ENCODE peak calls at places on chromosomes 4 and X, in eight cellular contexts. M is lower lobe of right lung, G is adrenal gland, L is AG09309, C is sigmoid colon, D is uterus, N is A673, X is neural progenitor cell. K is an unnamed sample.

GRCh38 chrX:21873063-21873785 is 17.4 kb downstream of the YY2 start:
- DNase-seq in M (no peak), G (no peak), L (no peak), C (no peak), D (no peak), N (no peak), X (no peak), K (no peak)

GRCh38 chr4:106987314-106987713 is 48.8 kb downstream of the DKK2 start:
- DNase-seq in M (no peak), G (no peak), L (no peak), C (no peak), D (no peak), N (peak), X (no peak), K (no peak)

GRCh38 chr4:77636902-77637301 is 31.3 kb downstream of the CXCL13 start:
- DNase-seq in M (no peak), G (no peak), L (peak), C (no peak), D (no peak), N (no peak), X (no peak), K (no peak)

GRCh38 chr4:170259631-170260153 is 169.9 kb upstream of the AADAT start:
- DNase-seq in M (peak), G (peak), L (peak), C (peak), D (peak), N (peak), X (peak), K (peak)

GRCh38 chr4:77797239-77797638 is 21.9 kb downstream of the CNOT6L start:
- DNase-seq in M (no peak), G (no peak), L (no peak), C (no peak), D (no peak), N (no peak), X (no peak), K (no peak)

GRCh38 chrX:54481751-54482150 is 14.3 kb downstream of the FGD1 start:
- DNase-seq in M (no peak), G (no peak), L (no peak), C (no peak), D (no peak), N (no peak), X (no peak), K (no peak)

GRCh38 chrX:28498658-28499057 is 88.6 kb upstream of the IL1RAPL1 start:
- DNase-seq in M (no peak), G (no peak), L (no peak), C (no peak), D (no peak), N (no peak), X (peak), K (no peak)

GRCh38 chr4:183639291-183639690 is 19.7 kb downstream of the RWDD4 start:
- DNase-seq in M (no peak), G (no peak), L (no peak), C (no peak), D (no peak), N (no peak), X (no peak), K (no peak)

GRCh38 chr4:142307857-142308256 is 538.2 kb downstream of the INPP4B start:
- DNase-seq in M (no peak), G (no peak), L (no peak), C (no peak), D (no peak), N (no peak), X (no peak), K (peak)

GRCh38 chr4:99405433-99406115 is 29.6 kb downstream of the ADH7 start:
- DNase-seq in M (no peak), G (peak), L (no peak), C (peak), D (peak), N (peak), X (peak), K (peak)

GRCh38 chr4:38925492-38926418 is 58.1 kb downstream of the FAM114A1 start:
- DNase-seq in M (no peak), G (no peak), L (no peak), C (peak), D (no peak), N (no peak), X (no peak), K (no peak)

GRCh38 chr4:27267435-27268355 is 407.1 kb downstream of the STIM2 start:
- DNase-seq in M (no peak), G (no peak), L (no peak), C (no peak), D (no peak), N (no peak), X (no peak), K (no peak)

GRCh38 chr4:27272264-27272663 is 411.6 kb downstream of the STIM2 start:
- DNase-seq in M (no peak), G (no peak), L (no peak), C (no peak), D (no peak), N (no peak), X (peak), K (no peak)

GRCh38 chr4:27270435-27270834 is 409.8 kb downstream of the STIM2 start:
- DNase-seq in M (no peak), G (no peak), L (no peak), C (no peak), D (no peak), N (no peak), X (no peak), K (no peak)
- TF ChIP-seq CTCF in M (no peak), G (no peak), L (no peak), C (no peak), D (no peak), N (no peak), X (no peak), K (no peak)

GRCh38 chrX:149647505-149647904 is 15.9 kb upstream of the TMEM185A start:
- DNase-seq in M (no peak), G (no peak), L (no peak), C (no peak), D (no peak), N (no peak), X (no peak), K (no peak)

GRCh38 chrX:149650162-149650561 is 18.6 kb upstream of the TMEM185A start:
- DNase-seq in M (no peak), G (no peak), L (no peak), C (no peak), D (no peak), N (no peak), X (no peak), K (no peak)

GRCh38 chrX:149652232-149652981 is 20.8 kb upstream of the TMEM185A start:
- DNase-seq in M (no peak), G (no peak), L (no peak), C (no peak), D (no peak), N (no peak), X (no peak), K (no peak)

GRCh38 chrX:149643496-149643895 is 11.9 kb upstream of the TMEM185A start:
- DNase-seq in M (no peak), G (no peak), L (no peak), C (no peak), D (no peak), N (no peak), X (no peak), K (no peak)

DNA sequence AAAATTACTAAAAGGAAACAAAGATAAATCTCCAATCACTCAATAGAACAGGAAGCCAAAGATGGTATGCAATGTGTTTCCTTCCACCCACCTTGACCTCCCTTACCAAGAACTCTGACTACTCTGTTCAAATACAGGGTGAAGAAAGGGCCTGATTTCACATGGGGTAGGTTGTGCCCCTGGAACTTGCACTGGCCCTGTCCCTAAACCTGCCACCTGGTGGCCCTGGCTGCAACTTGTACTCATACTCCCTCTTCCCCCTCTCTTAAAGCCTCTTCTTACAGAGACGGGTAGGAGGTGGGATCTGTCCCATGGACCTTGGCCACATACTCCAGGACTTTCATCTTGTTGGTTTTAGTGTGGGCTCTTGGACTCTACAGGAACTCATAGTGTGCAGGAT is 17.3 kb upstream of the TMEM185A start:
- DNase-seq in M (no peak), G (no peak), L (no peak), C (no peak), D (no peak), N (no peak), X (no peak), K (no peak)
- TF ChIP-seq CTCF in M (no peak), G (no peak), L (no peak), C (no peak), D (no peak), N (no peak), X (no peak), K (no peak)

DNA sequence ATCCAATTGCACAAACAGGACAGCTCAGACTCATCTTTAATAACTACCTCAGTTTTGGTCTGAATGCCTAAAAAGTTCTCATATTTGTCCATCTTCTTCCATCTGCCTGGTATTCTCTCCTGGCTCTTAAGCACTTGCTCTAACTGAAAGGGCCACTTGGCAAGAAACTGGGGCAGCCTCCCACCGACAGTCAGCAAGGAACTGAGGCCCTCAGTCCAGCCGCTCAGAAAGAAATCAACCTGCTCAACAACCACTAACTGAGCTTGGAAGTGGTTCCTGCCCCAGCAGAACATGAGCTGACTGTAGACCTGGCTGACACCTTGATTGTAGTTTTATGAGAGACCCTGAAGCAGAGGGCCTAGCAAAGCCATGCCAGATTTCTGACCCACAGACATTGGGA is 84.4 kb downstream of the PPEF2 start:
- DNase-seq in M (no peak), G (no peak), L (no peak), C (no peak), D (no peak), N (no peak), X (no peak), K (no peak)
- TF ChIP-seq CTCF in M (no peak), G (no peak), L (no peak), C (no peak), D (no peak), N (no peak), X (no peak), K (no peak)

GRCh38 chrX:94058728-94059382 is 384.8 kb downstream of the FAM133A start:
- DNase-seq in M (no peak), G (peak), L (no peak), C (no peak), D (no peak), N (peak), X (peak), K (no peak)
- TF ChIP-seq CTCF in M (peak), G (peak), L (peak), C (no peak), D (no peak), N (peak), X (peak), K (peak)

GRCh38 chrX:433771-434170 is 47.1 kb upstream of the PPP2R3B start:
- DNase-seq in M (peak), G (no peak), L (no peak), C (peak), D (no peak), N (no peak), X (no peak), K (no peak)
- TF ChIP-seq CTCF in M (no peak), G (no peak), L (no peak), C (no peak), D (no peak), N (no peak), X (no peak), K (no peak)

GRCh38 chr4:4358093-4358840 is 28.6 kb upstream of the NSG1 start:
- DNase-seq in M (no peak), G (no peak), L (no peak), C (no peak), D (no peak), N (peak), X (peak), K (no peak)
- TF ChIP-seq CTCF in M (no peak), G (no peak), L (no peak), C (no peak), D (no peak), N (no peak), X (no peak), K (no peak)

DNA sequence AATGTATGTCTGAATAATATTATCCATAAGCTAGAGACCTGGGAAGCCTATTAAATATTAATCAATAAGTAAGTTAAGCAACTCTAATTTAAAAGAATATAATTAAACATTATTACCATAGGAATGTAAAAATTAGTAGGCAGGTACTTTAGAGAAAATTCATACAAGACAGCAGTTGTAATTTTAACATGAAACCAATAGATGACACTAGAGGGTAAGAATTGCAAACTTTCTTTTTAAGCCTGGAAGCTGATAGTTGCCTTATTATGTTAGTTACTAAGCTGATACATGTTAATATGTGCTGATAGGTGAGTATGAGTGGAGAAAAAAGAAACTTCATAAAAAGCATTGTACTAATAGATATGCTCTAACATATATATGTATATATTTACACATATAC is 1157.4 kb downstream of the FAM133A start:
- DNase-seq in M (no peak), G (no peak), L (no peak), C (no peak), D (no peak), N (peak), X (peak), K (no peak)
- TF ChIP-seq CTCF in M (peak), G (peak), L (peak), C (no peak), D (no peak), N (peak), X (peak), K (no peak)